ENCODE peak calls at places on chromosomes 7 and 10, in five cellular contexts. One of them, this sample, is unnamed.

GRCh38 chr7:68313806-68314205 is 1284.5 kb upstream of the AUTS2 start:
- DNase-seq in HCT116: no peak
- DNase-seq in HepG2: no peak
- DNase-seq in GM12878: no peak
- DNase-seq in K562: no peak
- DNase-seq in this sample: no peak

GRCh38 chr7:31336202-31337035 is 4.1 kb downstream of the NEUROD6 start:
- DNase-seq in HCT116: no peak
- DNase-seq in HepG2: no peak
- DNase-seq in GM12878: no peak
- DNase-seq in K562: no peak
- DNase-seq in this sample: peak

GRCh38 chr10:97028126-97028831 is 157.5 kb downstream of the SLIT1 start:
- DNase-seq in HCT116: no peak
- DNase-seq in HepG2: no peak
- DNase-seq in GM12878: no peak
- DNase-seq in K562: no peak
- DNase-seq in this sample: no peak

GRCh38 chr10:124323806-124324205 is 94.9 kb downstream of the OAT start:
- DNase-seq in HCT116: no peak
- DNase-seq in HepG2: no peak
- DNase-seq in GM12878: no peak
- DNase-seq in K562: no peak
- DNase-seq in this sample: no peak

GRCh38 chr10:7546365-7546967 is 120.3 kb downstream of the ITIH5 start:
- DNase-seq in HCT116: no peak
- DNase-seq in HepG2: no peak
- DNase-seq in GM12878: no peak
- DNase-seq in K562: no peak
- DNase-seq in this sample: no peak

GRCh38 chr10:124387078-124387874 is 31.4 kb downstream of the OAT start:
- DNase-seq in HCT116: no peak
- DNase-seq in HepG2: no peak
- DNase-seq in GM12878: no peak
- DNase-seq in K562: no peak
- DNase-seq in this sample: no peak

GRCh38 chr10:128047991-128048826 is 78.0 kb downstream of the MKI67 start:
- DNase-seq in HCT116: no peak
- DNase-seq in HepG2: peak
- DNase-seq in GM12878: no peak
- DNase-seq in K562: no peak
- DNase-seq in this sample: no peak

GRCh38 chr10:5317547-5318107 is 47.1 kb upstream of the UCN3 start:
- DNase-seq in HCT116: no peak
- DNase-seq in HepG2: peak
- DNase-seq in GM12878: no peak
- DNase-seq in K562: peak
- DNase-seq in this sample: no peak

GRCh38 chr10:34809796-34810195 is 5.3 kb downstream of the PARD3 start:
- DNase-seq in HCT116: no peak
- DNase-seq in HepG2: no peak
- DNase-seq in GM12878: no peak
- DNase-seq in K562: no peak
- DNase-seq in this sample: no peak

GRCh38 chr10:101221479-101222246 is 7.6 kb downstream of the LBX1 start:
- DNase-seq in HCT116: no peak
- DNase-seq in HepG2: no peak
- DNase-seq in GM12878: no peak
- DNase-seq in K562: no peak
- DNase-seq in this sample: no peak

GRCh38 chr10:95374597-95375209 is 83.9 kb upstream of the PDLIM1 start:
- DNase-seq in HCT116: peak
- DNase-seq in HepG2: peak
- DNase-seq in GM12878: no peak
- DNase-seq in K562: peak
- DNase-seq in this sample: peak

GRCh38 chr7:28062197-28062988 is 118.2 kb downstream of the JAZF1 start:
- DNase-seq in HCT116: peak
- DNase-seq in HepG2: peak
- DNase-seq in GM12878: no peak
- DNase-seq in K562: peak
- DNase-seq in this sample: peak

GRCh38 chr10:51047857-51048256 is 26.4 kb upstream of the PRKG1 start:
- DNase-seq in HCT116: no peak
- DNase-seq in HepG2: no peak
- DNase-seq in GM12878: no peak
- DNase-seq in K562: no peak
- DNase-seq in this sample: no peak

GRCh38 chr7:137987011-137987334 is 14.9 kb downstream of the CREB3L2 start:
- DNase-seq in HCT116: no peak
- DNase-seq in HepG2: no peak
- DNase-seq in GM12878: no peak
- DNase-seq in K562: no peak
- DNase-seq in this sample: no peak

GRCh38 chr7:106952658-106953231 is 87.7 kb downstream of the PIK3CG start:
- DNase-seq in HCT116: no peak
- DNase-seq in HepG2: no peak
- DNase-seq in GM12878: no peak
- DNase-seq in K562: peak
- DNase-seq in this sample: no peak

GRCh38 chr10:132062641-132063390 is 2.9 kb upstream of the JAKMIP3 start:
- DNase-seq in HCT116: no peak
- DNase-seq in HepG2: no peak
- DNase-seq in GM12878: no peak
- DNase-seq in K562: no peak
- DNase-seq in this sample: no peak

GRCh38 chr10:114876602-114877300 is 55.2 kb downstream of the FHIP2A start:
- DNase-seq in HCT116: peak
- DNase-seq in HepG2: peak
- DNase-seq in GM12878: peak
- DNase-seq in K562: peak
- DNase-seq in this sample: peak

GRCh38 chr10:121088524-121088923 is 237.4 kb downstream of the WDR11 start:
- DNase-seq in HCT116: no peak
- DNase-seq in HepG2: no peak
- DNase-seq in GM12878: no peak
- DNase-seq in K562: no peak
- DNase-seq in this sample: peak

GRCh38 chr10:3886666-3887251 is 101.8 kb upstream of the KLF6 start:
- DNase-seq in HCT116: no peak
- DNase-seq in HepG2: peak
- DNase-seq in GM12878: no peak
- DNase-seq in K562: no peak
- DNase-seq in this sample: no peak

GRCh38 chr10:124521429-124521871 is 59.8 kb downstream of the LHPP start:
- DNase-seq in HCT116: no peak
- DNase-seq in HepG2: no peak
- DNase-seq in GM12878: no peak
- DNase-seq in K562: no peak
- DNase-seq in this sample: no peak

GRCh38 chr7:83148776-83149175 is 13.9 kb downstream of the PCLO start:
- DNase-seq in HCT116: no peak
- DNase-seq in HepG2: no peak
- DNase-seq in GM12878: no peak
- DNase-seq in K562: no peak
- DNase-seq in this sample: no peak

GRCh38 chr10:5748394-5748803 is 63.8 kb downstream of the TASOR2 start:
- DNase-seq in HCT116: no peak
- DNase-seq in HepG2: peak
- DNase-seq in GM12878: no peak
- DNase-seq in K562: no peak
- DNase-seq in this sample: no peak

GRCh38 chr7:36661135-36661840 is 63.0 kb downstream of the AOAH start:
- DNase-seq in HCT116: peak
- DNase-seq in HepG2: no peak
- DNase-seq in GM12878: no peak
- DNase-seq in K562: no peak
- DNase-seq in this sample: no peak
- TF ChIP-seq ATF3 in HCT116: no peak
- TF ChIP-seq ATF3 in HepG2: no peak
- TF ChIP-seq ATF3 in GM12878: no peak
- TF ChIP-seq ATF3 in K562: no peak
- TF ChIP-seq ATF3 in this sample: no peak

DNA sequence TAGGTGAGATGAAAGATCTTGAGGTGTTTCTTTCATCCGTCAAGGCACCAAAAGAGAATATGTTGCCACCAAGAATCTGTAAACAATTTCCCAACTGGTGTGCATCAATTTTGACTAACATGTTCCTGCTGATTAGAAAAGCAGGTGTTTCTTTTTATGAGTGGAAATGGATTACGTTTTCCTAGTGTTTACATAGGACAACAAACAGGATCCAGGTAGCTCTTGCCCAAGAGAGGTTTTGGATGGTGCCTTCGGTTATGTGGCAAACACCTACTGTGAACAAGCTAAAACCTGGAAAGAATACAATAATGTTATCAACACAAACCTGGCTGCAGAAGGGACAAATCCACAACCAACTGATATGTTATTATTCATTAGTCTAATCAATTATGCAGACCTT is 53.6 kb upstream of the WNT16 start:
- DNase-seq in HCT116: no peak
- DNase-seq in HepG2: no peak
- DNase-seq in GM12878: no peak
- DNase-seq in K562: no peak
- DNase-seq in this sample: no peak
- TF ChIP-seq ATF3 in HCT116: no peak
- TF ChIP-seq ATF3 in HepG2: no peak
- TF ChIP-seq ATF3 in GM12878: no peak
- TF ChIP-seq ATF3 in K562: no peak
- TF ChIP-seq ATF3 in this sample: no peak

GRCh38 chr7:22214000-22214399 is 143.0 kb downstream of the RAPGEF5 start:
- DNase-seq in HCT116: no peak
- DNase-seq in HepG2: no peak
- DNase-seq in GM12878: no peak
- DNase-seq in K562: no peak
- DNase-seq in this sample: no peak
- TF ChIP-seq ATF3 in HCT116: no peak
- TF ChIP-seq ATF3 in HepG2: no peak
- TF ChIP-seq ATF3 in GM12878: no peak
- TF ChIP-seq ATF3 in K562: no peak
- TF ChIP-seq ATF3 in this sample: no peak

DNA sequence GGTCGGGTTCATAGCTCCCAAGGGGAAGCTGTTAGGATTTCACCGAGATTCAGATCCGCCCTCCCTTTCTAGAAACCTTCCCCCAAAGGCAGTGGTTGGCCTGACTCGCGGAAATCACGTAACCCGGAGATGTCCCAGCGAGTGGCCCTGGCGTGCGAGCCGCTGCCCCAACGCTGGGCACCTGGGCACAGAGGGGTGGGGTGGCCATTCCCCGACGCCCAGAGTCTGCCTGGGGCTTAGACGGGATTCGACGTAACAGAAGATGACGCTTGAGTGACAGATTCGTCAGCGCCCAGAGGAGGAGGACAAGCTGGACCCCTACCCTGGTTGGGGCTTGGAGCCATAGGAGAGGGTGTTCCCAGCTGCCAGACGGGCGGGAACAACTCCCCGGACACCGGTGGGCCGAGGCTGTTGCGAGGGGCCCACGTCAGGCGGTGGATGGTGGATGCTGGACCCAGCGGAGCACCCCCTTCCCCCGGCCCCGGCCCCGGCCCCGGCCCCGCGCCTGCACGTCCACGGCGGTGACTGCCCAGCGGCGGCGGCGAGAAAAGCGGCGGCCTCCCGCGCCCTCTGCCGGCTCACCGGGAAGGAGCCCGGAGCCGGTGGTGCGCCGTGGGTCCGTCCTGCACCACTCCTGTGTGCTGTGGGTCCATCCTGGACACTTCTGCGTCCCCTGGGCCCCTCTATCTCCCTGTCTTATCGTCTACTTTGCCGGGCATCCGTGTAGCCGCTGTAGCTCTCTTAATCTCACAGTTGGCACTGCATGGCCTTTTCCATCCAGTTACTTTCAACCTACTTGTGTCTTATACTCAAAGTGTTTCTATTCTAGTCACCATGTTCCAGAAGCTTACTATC is 35.4 kb upstream of the KNDC1 start:
- DNase-seq in HCT116: no peak
- DNase-seq in HepG2: no peak
- DNase-seq in GM12878: no peak
- DNase-seq in K562: peak
- DNase-seq in this sample: peak
- TF ChIP-seq ATF3 in HCT116: no peak
- TF ChIP-seq ATF3 in HepG2: no peak
- TF ChIP-seq ATF3 in GM12878: no peak
- TF ChIP-seq ATF3 in K562: no peak
- TF ChIP-seq ATF3 in this sample: no peak

GRCh38 chr7:41916450-41916927 is 213.6 kb upstream of the INHBA start:
- DNase-seq in HCT116: no peak
- DNase-seq in HepG2: no peak
- DNase-seq in GM12878: no peak
- DNase-seq in K562: no peak
- DNase-seq in this sample: no peak
- TF ChIP-seq ATF3 in HCT116: no peak
- TF ChIP-seq ATF3 in HepG2: no peak
- TF ChIP-seq ATF3 in GM12878: no peak
- TF ChIP-seq ATF3 in K562: no peak
- TF ChIP-seq ATF3 in this sample: no peak

DNA sequence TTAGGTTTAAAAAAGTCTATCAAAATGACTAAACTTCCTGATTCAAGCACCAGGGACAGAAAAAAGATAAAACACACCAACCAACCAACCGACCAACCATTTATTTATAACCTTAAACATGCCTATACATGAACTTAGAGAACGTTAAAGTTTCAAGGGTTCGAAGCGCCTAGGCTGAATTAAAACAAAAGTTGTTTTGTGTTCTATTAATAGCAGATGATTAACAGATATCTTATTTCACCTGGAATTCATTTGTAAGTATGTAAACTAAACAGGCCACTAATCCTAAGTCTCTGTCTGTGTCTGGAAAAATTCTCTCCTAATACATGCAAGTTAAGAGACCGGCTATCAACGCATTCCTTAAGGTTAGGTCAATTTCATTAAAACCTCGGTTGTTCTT is 1.4 kb downstream of the BAIAP2L1 start:
- DNase-seq in HCT116: no peak
- DNase-seq in HepG2: no peak
- DNase-seq in GM12878: no peak
- DNase-seq in K562: no peak
- DNase-seq in this sample: no peak
- TF ChIP-seq ATF3 in HCT116: no peak
- TF ChIP-seq ATF3 in HepG2: no peak
- TF ChIP-seq ATF3 in GM12878: no peak
- TF ChIP-seq ATF3 in K562: no peak
- TF ChIP-seq ATF3 in this sample: no peak

GRCh38 chr7:276230-276835 is 13.6 kb upstream of the FOXL3 start:
- DNase-seq in HCT116: no peak
- DNase-seq in HepG2: no peak
- DNase-seq in GM12878: no peak
- DNase-seq in K562: no peak
- DNase-seq in this sample: no peak
- TF ChIP-seq ATF3 in HCT116: no peak
- TF ChIP-seq ATF3 in HepG2: no peak
- TF ChIP-seq ATF3 in GM12878: no peak
- TF ChIP-seq ATF3 in K562: no peak
- TF ChIP-seq ATF3 in this sample: no peak

This sample was measured in WTC11.